ENCODE peak calls at places on chromosomes 6 and 20, in seven cellular contexts. G, D, M, Q, U, K and V are unnamed samples.

GRCh38 chr6:81308577-81309279 is 443.8 kb downstream of the TENT5A start:
- DNase-seq in Q (no peak), D (no peak), K (no peak), G (no peak), U (no peak), M (no peak), V (no peak)

GRCh38 chr6:156279306-156279969 is 497.7 kb upstream of the ARID1B start:
- DNase-seq in U (no peak), G (no peak), K (no peak), M (no peak), D (peak; percentile 47), Q (no peak), V (peak; percentile 75)

GRCh38 chr6:109760208-109760607 is 69.1 kb downstream of the FIG4 start:
- DNase-seq in M (no peak), U (peak; percentile 33), D (no peak), G (no peak), Q (no peak), K (no peak), V (peak; percentile 3)

GRCh38 chr20:13868331-13868730 is 83.5 kb downstream of the NDUFAF5 start:
- DNase-seq in G (no peak), M (no peak), Q (no peak), U (peak; percentile 18), D (peak; percentile 9), K (peak; percentile 25), V (no peak)

GRCh38 chr6:42260972-42261371 is 43.3 kb upstream of the MRPS10 start:
- DNase-seq in M (peak; percentile 50), D (no peak), K (peak; percentile 66), U (no peak), Q (no peak), G (peak; percentile 57), V (peak; percentile 33)

GRCh38 chr20:32675223-32675975 is 1.7 kb upstream of the C20orf203 start:
- DNase-seq in K (no peak), M (no peak), U (no peak), Q (no peak), G (no peak), D (no peak), V (no peak)

GRCh38 chr6:89082439-89082838 is 1.9 kb downstream of the PNRC1 start:
- DNase-seq in G (no peak), M (no peak), D (no peak), K (peak; percentile 11), Q (no peak), U (peak; percentile 28), V (peak; percentile 37)

GRCh38 chr6:83853178-83853967 is at the start of gene RIPPLY2:
- DNase-seq in U (peak; percentile 20), Q (no peak), G (no peak), D (no peak), M (no peak), K (peak; percentile 74), V (no peak)

GRCh38 chr20:35883341-35883777 is 70.9 kb downstream of the SCAND1 start:
- DNase-seq in Q (no peak), M (no peak), D (no peak), K (no peak), U (no peak), G (no peak), V (no peak)

GRCh38 chr6:37048851-37049734 is 43.6 kb downstream of the FGD2 start:
- DNase-seq in G (peak; percentile 87), K (no peak), U (peak; percentile 95), Q (peak; percentile 49), M (peak; percentile 89), D (peak; percentile 72), V (peak; percentile 80)

GRCh38 chr20:4666001-4666470 is 55.7 kb upstream of the PRND start:
- DNase-seq in M (peak; percentile 71), Q (no peak), D (no peak), U (peak; percentile 49), G (no peak), K (peak; percentile 76), V (peak; percentile 18)

GRCh38 chr6:33197431-33198048 is 2.9 kb downstream of the RXRB start:
- DNase-seq in G (peak; percentile 78), K (peak; percentile 78), D (no peak), M (peak; percentile 44), U (peak; percentile 56), Q (no peak), V (peak; percentile 59)

GRCh38 chr6:23963137-23963536 is 162.9 kb upstream of the NRSN1 start:
- DNase-seq in M (no peak), Q (no peak), K (no peak), D (no peak), U (no peak), G (no peak), V (no peak)
- H3K4me3 ChIP-seq in M (no peak overlapping the region), Q (no peak overlapping the region), K (no peak overlapping the region), D (no peak overlapping the region), U (no peak overlapping the region), G (no peak overlapping the region), V (no peak overlapping the region)

GRCh38 chr20:38173237-38174156 is 8.4 kb upstream of the TGM2 start:
- DNase-seq in Q (no peak), U (peak; percentile 92), K (no peak), D (peak; percentile 73), G (peak; percentile 31), M (no peak), V (no peak)

GRCh38 chr20:38170219-38170902 is 5.3 kb upstream of the TGM2 start:
- DNase-seq in Q (no peak), D (no peak), U (peak; percentile 64), K (no peak), M (no peak), G (no peak), V (no peak)

GRCh38 chr20:38171301-38172010 is 6.4 kb upstream of the TGM2 start:
- DNase-seq in U (peak; percentile 59), Q (no peak), K (no peak), D (no peak), G (peak; percentile 42), M (no peak), V (no peak)

GRCh38 chr20:38170914-38171300 is 5.8 kb upstream of the TGM2 start:
- DNase-seq in K (no peak), M (no peak), G (no peak), D (no peak), Q (no peak), U (no peak), V (no peak)

GRCh38 chr20:38172344-38172743 is 7.3 kb upstream of the TGM2 start:
- DNase-seq in D (no peak), M (no peak), G (peak; percentile 14), Q (no peak), U (peak; percentile 59), K (no peak), V (no peak)
- TF ChIP-seq CTCF in D (peak; percentile 30), M (no peak), G (peak; percentile 19), Q (no peak), U (peak; percentile 47), K (no peak), V (no peak)

GRCh38 chr20:9375221-9375681 is 139.1 kb upstream of the LAMP5 start:
- DNase-seq in Q (no peak), U (peak; percentile 71), G (no peak), K (no peak), D (no peak), M (no peak), V (no peak)
- H3K4me3 ChIP-seq in Q (no peak overlapping the region), U (no peak overlapping the region), G (no peak overlapping the region), K (no peak overlapping the region), D (no peak overlapping the region), M (no peak overlapping the region), V (no peak overlapping the region)

GRCh38 chr20:2086177-2086979 is 15.2 kb upstream of the STK35 start:
- DNase-seq in U (no peak), D (no peak), M (no peak), Q (no peak), G (no peak), K (no peak), V (no peak)
- TF ChIP-seq CTCF in U (no peak), D (no peak), M (no peak), Q (no peak), G (peak; percentile 13), K (peak; percentile 14), V (no peak)

DNA sequence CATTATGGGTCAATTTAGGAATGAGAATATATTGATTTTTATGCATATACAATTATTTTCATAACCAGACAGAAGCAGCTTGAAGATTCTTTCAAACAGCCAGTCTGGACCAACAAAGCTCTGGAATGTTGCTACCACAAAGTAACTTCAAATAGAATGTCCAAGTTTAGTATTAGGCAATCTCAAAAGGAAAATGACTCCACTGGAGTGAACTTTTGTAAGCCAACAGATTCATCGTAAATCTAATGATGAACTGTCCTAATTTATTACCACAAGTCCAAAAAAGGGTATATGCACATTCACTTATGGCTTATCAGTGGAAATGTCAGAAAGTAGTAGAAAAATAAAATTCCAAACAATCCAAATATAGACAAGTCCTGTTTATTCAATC is 3.6 kb downstream of the PLN start:
- DNase-seq in D (no peak), G (no peak), U (peak; percentile 59), M (no peak), K (no peak), Q (no peak), V (no peak)
- H3K4me3 ChIP-seq in D (no peak overlapping the region), G (no peak overlapping the region), U (no peak overlapping the region), M (no peak overlapping the region), K (no peak overlapping the region), Q (no peak overlapping the region), V (no peak overlapping the region)

GRCh38 chr20:39829255-39829654 is 859.8 kb downstream of the MAFB start:
- DNase-seq in Q (no peak), D (no peak), G (no peak), K (peak; percentile 62), M (no peak), U (peak; percentile 41), V (peak; percentile 30)
- TF ChIP-seq CTCF in Q (no peak), D (peak; percentile 48), G (no peak), K (peak; percentile 74), M (peak; percentile 34), U (peak; percentile 73), V (peak; percentile 22)

GRCh38 chr6:28615616-28615954 is 89.9 kb downstream of the GPX5 start:
- DNase-seq in D (no peak), K (no peak), M (no peak), G (peak; percentile 58), Q (no peak), U (no peak), V (no peak)
- H3K4me3 ChIP-seq in D (no peak overlapping the region), K (no peak overlapping the region), M (no peak overlapping the region), G (peak overlapping the region; percentile 44), Q (no peak overlapping the region), U (no peak overlapping the region), V (no peak overlapping the region)

DNA sequence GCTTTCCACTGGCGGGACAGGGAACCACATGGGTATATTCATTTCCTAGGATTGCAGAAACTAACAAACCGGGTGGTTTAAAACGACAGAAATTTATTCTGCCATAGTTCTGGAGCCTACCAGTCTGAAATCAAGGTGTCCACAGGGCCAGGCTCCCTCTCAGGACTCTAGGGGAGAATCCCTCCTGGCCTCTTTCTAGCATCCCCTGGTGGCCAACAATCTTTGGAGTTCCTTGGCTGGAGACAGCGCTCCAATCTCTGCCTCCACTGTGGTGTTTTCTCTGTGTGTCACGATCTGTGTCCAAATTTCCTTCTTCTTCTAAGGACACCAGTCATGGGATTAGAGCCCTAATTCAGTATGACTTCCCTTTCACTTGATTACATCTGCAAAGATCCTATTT is 95.0 kb downstream of the SCML4 start:
- DNase-seq in G (peak; percentile 8), Q (no peak), M (no peak), U (no peak), K (no peak), D (no peak), V (no peak)
- TF ChIP-seq CTCF in G (peak; percentile 23), Q (no peak), M (no peak), U (no peak), K (peak; percentile 36), D (peak; percentile 31), V (no peak)